ENCODE peak calls at places on chromosomes 3 and 15, in nine cellular contexts. V is mesendoderm, J is GM23248, O is suprapubic skin, C is SJSA1, N is lung, H is BE2C, Z is endodermal cell, B is esophagus muscularis mucosa. R is an unnamed sample.

GRCh38 chr15:36951747-36952247 is 148.6 kb downstream of the MEIS2 start:
- DNase-seq in O (no peak), C (no peak), V (no peak), B (no peak), N (no peak), J (peak; percentile 85), H (peak; percentile 6), Z (no peak), R (no peak)

GRCh38 chr3:189099031-189099471 is 72.7 kb upstream of the TPRG1 start:
- DNase-seq in B (peak; percentile 96), N (peak; percentile 62), Z (no peak), C (no peak), V (no peak), J (peak; percentile 48), O (peak; percentile 94), H (no peak), R (no peak)

GRCh38 chr3:129954509-129954908 is 20.0 kb upstream of the TRH start:
- DNase-seq in B (no peak), H (no peak), N (no peak), V (no peak), O (no peak), Z (no peak), C (no peak), J (no peak), R (no peak)

GRCh38 chr15:44910981-44911625 is 45.4 kb upstream of the TERB2 start:
- DNase-seq in J (no peak), N (no peak), V (no peak), O (no peak), C (no peak), H (no peak), B (peak; percentile 42), Z (no peak), R (no peak)

GRCh38 chr15:65916664-65917406 is 47.5 kb downstream of the RAB11A start:
- DNase-seq in H (peak; percentile 82), O (no peak), B (no peak), Z (peak; percentile 92), J (peak; percentile 87), V (peak; percentile 82), N (peak; percentile 49), C (peak; percentile 79), R (peak; percentile 88)

GRCh38 chr3:149783576-149783975 is 8.8 kb downstream of the ANKUB1 start:
- DNase-seq in C (no peak), H (no peak), N (no peak), J (peak; percentile 65), V (peak; percentile 10), Z (no peak), B (no peak), O (no peak), R (no peak)

GRCh38 chr3:39124876-39125836 is 17.7 kb downstream of the TTC21A start:
- DNase-seq in N (peak; percentile 48), V (peak; percentile 78), Z (peak; percentile 77), J (peak; percentile 67), C (no peak), O (no peak), H (no peak), B (no peak), R (peak; percentile 16)

GRCh38 chr3:128489860-128490649 is 2.9 kb downstream of the GATA2 start:
- DNase-seq in B (no peak), V (peak; percentile 92), J (peak; percentile 73), Z (peak; percentile 87), N (no peak), H (peak; percentile 67), O (peak; percentile 76), C (no peak), R (peak; percentile 22)

GRCh38 chr3:31892500-31892899 is 88.6 kb downstream of the OSBPL10 start:
- DNase-seq in H (no peak), N (no peak), Z (peak; percentile 58), C (no peak), O (no peak), V (peak; percentile 38), J (no peak), B (no peak), R (no peak)

GRCh38 chr3:31890742-31891469 is 90.2 kb downstream of the OSBPL10 start:
- DNase-seq in C (no peak), N (no peak), J (no peak), B (no peak), V (peak; percentile 33), Z (no peak), O (no peak), H (no peak), R (no peak)

GRCh38 chr3:31890007-31890406 is 91.1 kb downstream of the OSBPL10 start:
- DNase-seq in N (no peak), J (no peak), V (no peak), H (no peak), B (no peak), C (no peak), O (no peak), Z (no peak), R (no peak)

GRCh38 chr3:31893174-31893573 is 87.9 kb downstream of the OSBPL10 start:
- DNase-seq in H (no peak), C (no peak), V (no peak), B (no peak), N (no peak), J (peak; percentile 22), O (no peak), Z (no peak), R (no peak)

DNA sequence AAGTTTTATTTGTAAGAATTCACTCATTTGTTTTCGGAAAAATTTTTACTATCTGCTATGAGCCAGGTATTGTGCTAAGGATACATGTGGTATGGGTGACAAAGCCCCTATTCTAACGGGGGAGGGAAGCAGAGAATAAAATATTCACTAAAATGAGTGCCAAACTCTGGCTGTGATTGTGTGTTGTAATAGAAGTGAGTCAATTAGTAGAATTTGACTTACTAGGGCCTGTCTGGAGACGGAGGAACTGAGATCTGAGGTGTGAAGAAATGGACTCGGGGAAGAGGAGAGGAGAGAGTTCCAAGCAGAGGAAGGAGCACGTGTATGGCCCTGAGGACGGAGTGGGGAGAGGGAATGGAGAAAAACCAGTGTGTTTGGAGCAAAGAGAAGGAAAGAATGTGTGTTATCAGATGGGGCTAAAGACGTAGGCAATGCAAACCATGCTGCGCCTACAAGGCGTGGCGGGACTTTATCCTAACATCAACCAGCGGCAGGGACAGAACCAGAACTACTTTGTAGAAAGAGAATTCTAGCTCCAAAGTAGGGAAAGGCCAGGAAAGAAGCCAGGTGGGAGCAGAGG is 89.1 kb downstream of the OSBPL10 start:
- DNase-seq in Z (no peak), H (no peak), O (no peak), N (no peak), V (peak; percentile 81), J (no peak), C (no peak), B (no peak), R (no peak)
- H3K4me1 ChIP-seq in Z (no peaks in the 10 kb centered on the region), H (no peaks in the 10 kb centered on the region), O (peaks cover 32% of the 10 kb centered on the region), N (no peaks in the 10 kb centered on the region), V (peaks cover 11% of the 10 kb centered on the region), J (no peaks in the 10 kb centered on the region), C (peaks cover 5% of the 10 kb centered on the region), B (peaks cover 18% of the 10 kb centered on the region), R (no peaks in the 10 kb centered on the region)

GRCh38 chr15:64683378-64683777 is 92.0 kb downstream of the RBPMS2 start:
- DNase-seq in B (no peak), Z (no peak), J (no peak), V (no peak), C (no peak), N (no peak), H (no peak), O (no peak), R (no peak)

GRCh38 chr15:64688179-64688578 is 87.2 kb downstream of the RBPMS2 start:
- DNase-seq in N (no peak), J (no peak), O (no peak), B (no peak), H (no peak), V (no peak), C (no peak), Z (no peak), R (no peak)

GRCh38 chr15:64687167-64688085 is 88.0 kb downstream of the RBPMS2 start:
- DNase-seq in J (no peak), B (no peak), H (no peak), N (no peak), O (no peak), V (peak; percentile 76), Z (no peak), C (no peak), R (no peak)

GRCh38 chr15:64686130-64686735 is 89.2 kb downstream of the RBPMS2 start:
- DNase-seq in C (no peak), B (no peak), J (peak; percentile 76), O (no peak), Z (peak; percentile 75), H (peak; percentile 46), V (peak; percentile 77), N (no peak), R (peak; percentile 30)

DNA sequence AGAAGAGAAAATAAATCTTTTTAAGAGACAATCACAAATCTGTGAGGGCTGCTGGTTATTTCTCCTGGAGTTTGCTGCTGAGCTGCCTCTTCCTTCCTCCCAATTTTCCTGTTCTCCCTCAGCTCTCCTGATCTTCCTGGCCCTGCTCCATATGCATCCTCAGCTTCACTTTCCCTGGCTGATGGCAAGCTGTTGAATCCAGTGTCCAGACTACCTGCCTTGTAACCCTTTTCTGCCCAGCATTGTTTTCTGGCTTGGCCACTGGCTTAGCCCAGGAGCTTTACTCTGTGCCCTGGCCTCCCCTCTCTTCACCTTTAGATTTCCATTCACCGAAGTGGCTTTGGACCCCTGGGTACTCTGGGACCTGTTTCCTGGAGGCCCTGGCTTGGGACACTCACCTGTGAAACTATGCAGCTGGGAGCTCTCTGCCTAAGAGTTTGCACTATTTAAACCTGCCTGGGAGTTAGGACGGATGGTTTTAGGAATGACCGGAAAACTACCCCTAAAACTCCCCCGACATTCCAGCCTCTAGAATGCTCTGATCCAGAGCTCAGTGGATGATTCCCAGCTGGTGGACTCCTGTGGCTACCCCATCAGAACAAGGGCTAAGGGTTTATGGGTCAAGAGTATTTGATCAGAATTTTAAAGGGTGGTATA is 90.0 kb downstream of the RBPMS2 start:
- DNase-seq in C (no peak), Z (peak; percentile 63), O (no peak), H (no peak), J (no peak), V (no peak), N (no peak), B (no peak), R (no peak)
- H3K36me3 ChIP-seq in C (peaks cover 84% of the 10 kb centered on the region), Z (peaks cover 93% of the 10 kb centered on the region), O (peaks cover 86% of the 10 kb centered on the region), H (peaks cover 81% of the 10 kb centered on the region), J (peaks cover 40% of the 10 kb centered on the region), V (peaks cover 14% of the 10 kb centered on the region), N (peaks cover 11% of the 10 kb centered on the region), B (peaks cover 82% of the 10 kb centered on the region), R (peaks cover 53% of the 10 kb centered on the region)

GRCh38 chr3:10501664-10502052 is 3.7 kb downstream of the ATP2B2 start:
- DNase-seq in B (no peak), J (no peak), N (no peak), H (no peak), C (no peak), V (no peak), O (no peak), Z (no peak), R (no peak)

GRCh38 chr3:10503217-10503796 is 2.1 kb downstream of the ATP2B2 start:
- DNase-seq in N (no peak), C (no peak), B (no peak), J (no peak), Z (no peak), V (no peak), H (no peak), O (no peak), R (no peak)

GRCh38 chr3:10498271-10498670 is 7.1 kb downstream of the ATP2B2 start:
- DNase-seq in H (no peak), C (no peak), O (no peak), V (no peak), Z (no peak), N (no peak), B (no peak), J (no peak), R (no peak)

GRCh38 chr3:10502185-10502880 is 3.1 kb downstream of the ATP2B2 start:
- DNase-seq in H (no peak), J (no peak), Z (no peak), V (no peak), N (no peak), B (no peak), O (no peak), C (no peak), R (no peak)

GRCh38 chr3:10500717-10501663 is 4.4 kb downstream of the ATP2B2 start:
- DNase-seq in O (no peak), H (no peak), C (no peak), N (no peak), B (no peak), J (no peak), V (no peak), Z (no peak), R (no peak)
- H3K27me3 ChIP-seq in O (peaks cover 33% of the 10 kb centered on the region), H (no peaks in the 10 kb centered on the region), C (peaks cover 22% of the 10 kb centered on the region), N (peaks cover 8% of the 10 kb centered on the region), B (peaks cover 13% of the 10 kb centered on the region), J (peaks cover 21% of the 10 kb centered on the region), V (no peaks in the 10 kb centered on the region), Z (peaks cover 10% of the 10 kb centered on the region), R (peaks cover 11% of the 10 kb centered on the region)

DNA sequence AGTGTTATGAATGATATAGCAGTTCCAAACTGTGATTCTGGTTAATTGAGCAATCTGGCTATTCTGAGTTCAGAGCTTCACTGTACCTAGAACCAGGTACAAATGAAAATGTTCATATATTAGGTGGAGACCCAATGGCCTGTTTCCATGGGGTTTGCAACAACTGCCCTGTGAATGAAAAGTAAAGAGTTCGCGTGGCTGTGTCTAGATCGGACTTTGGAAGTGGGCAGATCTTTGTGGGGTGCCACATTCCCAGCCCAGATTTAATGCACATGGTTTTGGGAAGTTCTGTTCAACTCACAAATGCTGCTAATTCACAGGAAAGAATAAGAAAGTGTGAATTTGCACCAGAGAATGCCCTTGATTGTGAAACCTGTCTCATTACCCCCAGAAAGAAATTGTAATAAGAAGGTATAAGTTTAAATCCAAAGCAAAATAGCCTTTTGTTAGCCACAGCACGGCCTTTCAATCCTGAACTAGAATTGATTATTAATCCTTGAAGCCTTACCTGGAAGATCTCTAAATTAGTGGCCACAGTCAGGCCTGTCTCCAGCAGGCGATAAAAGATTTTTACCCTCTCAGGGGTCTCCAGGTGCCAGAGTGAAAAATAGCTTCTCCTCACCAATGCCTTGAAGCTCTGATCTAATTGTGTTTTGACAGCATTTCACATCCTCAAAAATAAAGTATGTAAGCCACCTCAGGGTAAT is 22.6 kb downstream of the WHAMM start:
- DNase-seq in Z (no peak), V (no peak), B (no peak), J (no peak), O (no peak), H (no peak), C (no peak), N (no peak), R (no peak)
- H3K4me1 ChIP-seq in Z (no peaks in the 10 kb centered on the region), V (no peaks in the 10 kb centered on the region), B (peaks cover 4% of the 10 kb centered on the region), J (peaks cover 24% of the 10 kb centered on the region), O (peaks cover 10% of the 10 kb centered on the region), H (no peaks in the 10 kb centered on the region), C (peaks cover 23% of the 10 kb centered on the region), N (peaks cover 6% of the 10 kb centered on the region), R (peaks cover 16% of the 10 kb centered on the region)

R was measured in SJCRH30.